ENCODE peak calls at places on chromosomes 7 and 10, in five cellular contexts. P is uterus, Z is heart right ventricle, L is cardiac muscle cell, A is SK-N-SH. F is an unnamed sample.

GRCh38 chr7:159116581-159117339 is 27.9 kb downstream of the VIPR2 start:
- DNase-seq in P (no peak), Z (no peak), L (no peak), A (no peak), F (no peak)

GRCh38 chr10:98446121-98446655 is 547 bp downstream of the HPS1 start:
- DNase-seq in P (peak), Z (no peak), L (peak), A (peak), F (no peak)

GRCh38 chr10:64376169-64376568 is 855.0 kb downstream of the REEP3 start:
- DNase-seq in P (no peak), Z (no peak), L (peak), A (peak), F (no peak)

GRCh38 chr10:48507933-48508830 is 96.7 kb downstream of the ARHGAP22 start:
- DNase-seq in P (no peak), Z (peak), L (no peak), A (no peak), F (no peak)

GRCh38 chr10:55500931-55501559 is 700.0 kb upstream of the PCDH15 start:
- DNase-seq in P (no peak), Z (peak), L (peak), A (peak), F (no peak)

GRCh38 chr10:52486840-52487611 is 172.9 kb downstream of the DKK1 start:
- DNase-seq in P (no peak), Z (no peak), L (no peak), A (no peak), F (peak)

GRCh38 chr10:117537436-117537903 is 5.1 kb upstream of the EMX2 start:
- DNase-seq in P (peak), Z (no peak), L (peak), A (peak), F (peak)

GRCh38 chr7:55074008-55074499 is 55.2 kb downstream of the EGFR start:
- DNase-seq in P (no peak), Z (no peak), L (no peak), A (no peak), F (peak)

GRCh38 chr7:129774359-129774758 is 162.8 kb downstream of the NRF1 start:
- DNase-seq in P (no peak), Z (no peak), L (no peak), A (peak), F (no peak)

GRCh38 chr10:46296629-46297275 is 10.0 kb downstream of the ANTXRL start:
- DNase-seq in P (no peak), Z (no peak), L (no peak), A (no peak), F (no peak)

GRCh38 chr7:75617634-75618234 is 121.0 kb downstream of the HIP1 start:
- DNase-seq in P (peak), Z (peak), L (no peak), A (no peak), F (no peak)

GRCh38 chr7:26937956-26938623 is 73.7 kb upstream of the SKAP2 start:
- DNase-seq in P (no peak), Z (no peak), L (no peak), A (no peak), F (no peak)

GRCh38 chr7:128025380-128025779 is 5.9 kb downstream of the LRRC4 start:
- DNase-seq in P (no peak), Z (no peak), L (no peak), A (no peak), F (peak)

GRCh38 chr10:132249232-132249724 is 58.5 kb downstream of the STK32C start:
- DNase-seq in P (no peak), Z (no peak), L (no peak), A (no peak), F (no peak)

GRCh38 chr10:23892296-23892695 is 316.6 kb upstream of the KIAA1217 start:
- DNase-seq in P (no peak), Z (no peak), L (no peak), A (no peak), F (no peak)

GRCh38 chr10:79086822-79087221 is 18.1 kb downstream of the ZMIZ1 start:
- DNase-seq in P (no peak), Z (no peak), L (no peak), A (no peak), F (no peak)

GRCh38 chr10:78910886-78911285 is 157.9 kb upstream of the ZMIZ1 start:
- DNase-seq in P (no peak), Z (no peak), L (no peak), A (no peak), F (no peak)

GRCh38 chr7:12941512-12941911 is 254.1 kb downstream of the ARL4A start:
- DNase-seq in P (no peak), Z (no peak), L (no peak), A (no peak), F (no peak)

GRCh38 chr10:95864906-95865813 is 42.6 kb upstream of the CC2D2B start:
- DNase-seq in P (peak), Z (peak), L (peak), A (peak), F (peak)

GRCh38 chr7:47327306-47327697 is 254.6 kb downstream of the TNS3 start:
- DNase-seq in P (no peak), Z (no peak), L (no peak), A (peak), F (peak)

DNA sequence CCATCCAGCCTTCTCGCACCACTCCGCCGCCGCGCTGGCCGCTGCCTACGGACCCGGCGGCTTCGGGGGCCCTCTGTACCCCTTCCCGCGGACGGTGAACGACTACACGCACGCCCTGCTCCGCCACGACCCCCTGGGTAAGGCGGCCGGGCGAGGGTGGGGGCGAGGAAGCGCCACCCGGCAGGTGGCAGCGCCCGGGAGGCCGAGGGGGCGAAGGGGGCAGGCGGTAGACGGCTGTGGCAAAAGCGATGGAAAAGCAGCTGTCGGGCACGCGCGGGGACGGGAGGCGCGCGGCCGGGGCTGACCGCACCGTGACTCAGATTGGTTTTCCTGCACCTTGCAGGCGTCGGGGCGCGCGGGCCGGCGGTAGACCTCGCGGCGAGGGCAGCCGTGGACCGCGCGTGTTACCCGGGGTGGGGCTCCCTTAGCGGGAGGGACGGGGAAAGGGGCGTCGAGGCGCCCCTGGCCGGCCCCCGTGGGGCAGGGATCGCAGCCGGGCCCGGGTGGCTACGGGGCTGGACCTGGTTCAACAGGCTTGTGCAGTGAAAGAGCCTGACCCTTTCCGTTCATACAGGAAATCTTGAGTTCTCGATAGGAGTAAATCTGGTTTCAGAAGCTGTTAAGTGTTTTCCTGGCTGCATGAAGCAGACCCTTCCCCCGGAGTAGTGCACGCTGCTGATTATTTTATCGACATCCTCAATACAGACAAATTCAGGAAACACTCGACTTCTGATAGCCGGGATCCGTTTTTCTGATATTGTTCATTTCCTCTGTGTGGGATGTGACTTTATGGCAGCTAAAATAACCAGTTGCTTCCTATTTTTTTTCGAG is 671 bp downstream of the HHEX start:
- DNase-seq in P (no peak), Z (peak), L (peak), A (peak), F (peak)
- TF ChIP-seq CTCF in P (no peak), Z (peak), L (no peak), A (peak), F (no peak)

DNA sequence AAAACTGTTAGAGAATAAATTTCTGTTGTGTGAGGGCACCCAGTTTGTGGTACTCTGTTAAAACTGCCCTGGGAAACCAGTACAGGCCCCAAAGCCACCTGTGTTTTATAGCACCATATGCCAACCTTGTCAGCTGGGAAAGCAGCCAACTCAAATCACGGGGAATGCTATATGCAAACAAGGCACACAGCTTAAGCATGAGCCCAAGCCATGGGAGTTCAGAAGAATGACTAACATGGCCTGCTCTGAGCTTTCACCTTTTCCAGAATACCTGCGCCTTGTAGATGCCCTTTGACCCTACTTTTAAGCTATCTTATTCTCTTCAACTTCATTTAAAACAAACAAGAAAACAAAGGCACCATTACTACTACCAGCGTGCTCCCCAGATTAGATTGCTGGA is 5.5 kb upstream of the SLC25A13 start:
- DNase-seq in P (no peak), Z (no peak), L (no peak), A (no peak), F (no peak)
- H3K4me3 ChIP-seq in P (no peak), Z (no peak), L (no peak), A (no peak), F (no peak)

GRCh38 chr10:6048281-6049030 is 13.7 kb downstream of the IL2RA start:
- DNase-seq in P (no peak), Z (no peak), L (no peak), A (no peak), F (no peak)

GRCh38 chr10:6052247-6053221 is 9.6 kb downstream of the IL2RA start:
- DNase-seq in P (no peak), Z (no peak), L (no peak), A (no peak), F (no peak)

GRCh38 chr10:6053303-6053702 is 8.9 kb downstream of the IL2RA start:
- DNase-seq in P (no peak), Z (no peak), L (no peak), A (no peak), F (no peak)

GRCh38 chr10:6049031-6049400 is 13.2 kb downstream of the IL2RA start:
- DNase-seq in P (no peak), Z (no peak), L (no peak), A (no peak), F (no peak)

GRCh38 chr10:6050801-6051445 is 11.2 kb downstream of the IL2RA start:
- DNase-seq in P (peak), Z (peak), L (no peak), A (peak), F (peak)
- TF ChIP-seq CTCF in P (peak), Z (peak), L (peak), A (peak), F (peak)

GRCh38 chr10:21518629-21519321 is 6.7 kb downstream of the SKIDA1 start:
- DNase-seq in P (no peak), Z (no peak), L (peak), A (no peak), F (no peak)

GRCh38 chr10:21517134-21517982 is 8.1 kb downstream of the SKIDA1 start:
- DNase-seq in P (peak), Z (peak), L (peak), A (peak), F (no peak)

GRCh38 chr10:21516270-21517131 is 9.0 kb downstream of the SKIDA1 start:
- DNase-seq in P (peak), Z (peak), L (peak), A (peak), F (peak)

GRCh38 chr10:21519327-21519933 is 6.1 kb downstream of the SKIDA1 start:
- DNase-seq in P (no peak), Z (no peak), L (no peak), A (no peak), F (peak)

GRCh38 chr10:21517983-21518628 is 7.4 kb downstream of the SKIDA1 start:
- DNase-seq in P (no peak), Z (no peak), L (peak), A (no peak), F (peak)
- H3K4me3 ChIP-seq in P (peak), Z (peak), L (peak), A (peak), F (peak)

GRCh38 chr7:157000741-157001653 is 9.5 kb downstream of the MNX1 start:
- DNase-seq in P (no peak), Z (no peak), L (no peak), A (peak), F (peak)

GRCh38 chr7:156999611-157000046 is 10.8 kb downstream of the MNX1 start:
- DNase-seq in P (no peak), Z (no peak), L (no peak), A (peak), F (no peak)

GRCh38 chr7:157001920-157002818 is 8.3 kb downstream of the MNX1 start:
- DNase-seq in P (no peak), Z (no peak), L (no peak), A (peak), F (no peak)

GRCh38 chr7:156998988-156999610 is 11.4 kb downstream of the MNX1 start:
- DNase-seq in P (no peak), Z (no peak), L (no peak), A (peak), F (peak)

GRCh38 chr7:157000047-157000726 is 10.3 kb downstream of the MNX1 start:
- DNase-seq in P (no peak), Z (no peak), L (no peak), A (peak), F (no peak)
- TF ChIP-seq CTCF in P (no peak), Z (no peak), L (no peak), A (no peak), F (no peak)

DNA sequence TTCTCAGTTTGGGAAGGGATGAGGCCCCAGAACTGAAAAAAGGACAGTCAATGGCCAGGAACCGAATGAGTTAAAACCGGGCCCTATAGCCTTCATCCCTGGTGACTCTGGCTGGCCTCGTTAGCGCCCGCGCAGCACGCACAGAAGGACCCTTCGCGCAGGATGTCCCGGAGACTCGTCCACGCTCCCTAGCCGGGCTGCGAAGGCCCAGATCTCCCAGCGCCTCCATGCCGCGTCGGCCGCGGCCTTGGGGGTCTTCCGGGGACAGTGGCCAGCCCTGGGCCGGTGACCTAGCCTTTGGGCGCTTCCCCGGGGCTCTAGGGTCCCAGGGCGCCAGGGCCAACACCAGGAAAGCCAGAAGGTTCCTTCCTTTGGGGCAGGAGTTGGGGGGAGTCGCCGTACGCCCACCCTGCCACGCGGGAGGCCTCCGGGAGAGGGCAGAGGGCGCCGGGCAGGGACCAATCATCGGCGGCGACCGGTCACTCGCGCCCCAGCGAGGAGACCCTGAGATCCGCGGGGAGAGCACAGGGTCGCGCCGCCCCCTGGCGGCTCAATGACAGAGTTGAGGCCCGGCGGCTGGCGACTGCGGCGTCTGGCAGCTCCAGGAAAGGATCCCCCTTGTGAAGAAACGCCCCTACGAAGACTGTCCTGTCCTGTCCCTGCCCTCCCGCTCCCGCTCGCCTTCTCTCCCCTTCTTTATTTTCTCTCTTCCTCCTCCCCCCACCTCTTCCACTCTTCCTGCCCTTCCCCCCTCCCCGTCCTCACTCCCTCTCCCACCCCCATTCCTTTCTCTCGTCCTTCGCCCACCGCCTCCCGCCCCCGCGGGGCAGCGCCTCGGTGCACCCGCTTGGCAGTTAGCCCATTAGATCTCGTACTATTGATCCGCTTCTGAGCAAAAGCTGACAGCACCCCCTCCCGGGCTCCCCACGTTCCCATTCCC is 62.3 kb upstream of the LBX1 start:
- DNase-seq in P (peak), Z (peak), L (peak), A (peak), F (no peak)
- H3K4me3 ChIP-seq in P (peak), Z (peak), L (peak), A (peak), F (peak)